ENCODE peak calls at places on chromosomes 1 and 21, in five cellular contexts. O, A, M, F and J are unnamed samples.
A peak's percentile ranks its signal among the peaks of the same experiment; 100 is the strongest.

GRCh38 chr21:38669186-38669585 is 136.5 kb upstream of the ETS2 start:
- DNase-seq in O (no peak), A (peak; percentile 42), M (peak; percentile 24), F (peak; percentile 60), J (no peak)

GRCh38 chr21:22691643-22692042 is 1693.4 kb downstream of the NCAM2 start:
- DNase-seq in O (no peak), A (no peak), M (no peak), F (no peak), J (no peak)

GRCh38 chr1:39210649-39211048 is 6.2 kb downstream of the MACF1 start:
- DNase-seq in O (no peak), A (no peak), M (no peak), F (no peak), J (no peak)

GRCh38 chr1:187237542-187237941 is 408.8 kb downstream of the PLA2G4A start:
- DNase-seq in O (no peak), A (no peak), M (no peak), F (no peak), J (no peak)

GRCh38 chr1:164625004-164625617 is 66.1 kb downstream of the PBX1 start:
- DNase-seq in O (no peak), A (no peak), M (no peak), F (peak; percentile 51), J (no peak)

GRCh38 chr1:9591669-9592509 is 3.2 kb downstream of the TMEM201 start:
- DNase-seq in O (no peak), A (peak; percentile 74), M (no peak), F (peak; percentile 27), J (peak; percentile 63)

GRCh38 chr21:15272171-15272570 is 207.4 kb upstream of the NRIP1 start:
- DNase-seq in O (no peak), A (no peak), M (no peak), F (no peak), J (no peak)

GRCh38 chr1:160664573-160665051 is 17.8 kb upstream of the SLAMF1 start:
- DNase-seq in O (no peak), A (no peak), M (peak; percentile 33), F (no peak), J (no peak)

GRCh38 chr1:80468356-80468755 is 1332.4 kb upstream of the ADGRL2 start:
- DNase-seq in O (no peak), A (no peak), M (no peak), F (no peak), J (no peak)

GRCh38 chr1:30718091-30718635 is 5.2 kb downstream of the MATN1 start:
- DNase-seq in O (peak; percentile 99), A (peak; percentile 94), M (peak; percentile 99), F (peak; percentile 100), J (peak; percentile 100)

GRCh38 chr1:232628335-232629214 is 1.4 kb downstream of the SIPA1L2 start:
- DNase-seq in O (no peak), A (peak; percentile 16), M (no peak), F (no peak), J (no peak)

GRCh38 chr1:33683913-33684312 is 180.0 kb upstream of the HMGB4 start:
- DNase-seq in O (no peak), A (peak; percentile 87), M (no peak), F (no peak), J (no peak)

GRCh38 chr1:206581571-206581981 is 30.7 kb downstream of the EIF2D start:
- DNase-seq in O (no peak), A (no peak), M (peak; percentile 54), F (no peak), J (peak; percentile 65)

GRCh38 chr1:105652109-105652508 is 1404.4 kb upstream of the PRMT6 start:
- DNase-seq in O (no peak), A (no peak), M (no peak), F (no peak), J (no peak)
- TF ChIP-seq CTCF in O (no peak), A (no peak), M (no peak), F (no peak), J (no peak)

GRCh38 chr1:211183924-211184323 is 50.0 kb upstream of the KCNH1 start:
- DNase-seq in O (no peak), A (no peak), M (no peak), F (no peak), J (no peak)
- TF ChIP-seq POLR2AphosphoS5 in O (no peak), A (no peak), M (no peak), F (no peak), J (no peak)

GRCh38 chr1:119631433-119632102 is 16.5 kb downstream of the ZNF697 start:
- DNase-seq in O (peak; percentile 96), A (peak; percentile 96), M (peak; percentile 84), F (peak; percentile 78), J (peak; percentile 79)
- H3K4me1 ChIP-seq in O (peaks cover 47% of the 10 kb centered on the region), A (peaks cover 22% of the 10 kb centered on the region), M (peaks cover 26% of the 10 kb centered on the region), F (peaks cover 19% of the 10 kb centered on the region), J (peaks cover 47% of the 10 kb centered on the region)

DNA sequence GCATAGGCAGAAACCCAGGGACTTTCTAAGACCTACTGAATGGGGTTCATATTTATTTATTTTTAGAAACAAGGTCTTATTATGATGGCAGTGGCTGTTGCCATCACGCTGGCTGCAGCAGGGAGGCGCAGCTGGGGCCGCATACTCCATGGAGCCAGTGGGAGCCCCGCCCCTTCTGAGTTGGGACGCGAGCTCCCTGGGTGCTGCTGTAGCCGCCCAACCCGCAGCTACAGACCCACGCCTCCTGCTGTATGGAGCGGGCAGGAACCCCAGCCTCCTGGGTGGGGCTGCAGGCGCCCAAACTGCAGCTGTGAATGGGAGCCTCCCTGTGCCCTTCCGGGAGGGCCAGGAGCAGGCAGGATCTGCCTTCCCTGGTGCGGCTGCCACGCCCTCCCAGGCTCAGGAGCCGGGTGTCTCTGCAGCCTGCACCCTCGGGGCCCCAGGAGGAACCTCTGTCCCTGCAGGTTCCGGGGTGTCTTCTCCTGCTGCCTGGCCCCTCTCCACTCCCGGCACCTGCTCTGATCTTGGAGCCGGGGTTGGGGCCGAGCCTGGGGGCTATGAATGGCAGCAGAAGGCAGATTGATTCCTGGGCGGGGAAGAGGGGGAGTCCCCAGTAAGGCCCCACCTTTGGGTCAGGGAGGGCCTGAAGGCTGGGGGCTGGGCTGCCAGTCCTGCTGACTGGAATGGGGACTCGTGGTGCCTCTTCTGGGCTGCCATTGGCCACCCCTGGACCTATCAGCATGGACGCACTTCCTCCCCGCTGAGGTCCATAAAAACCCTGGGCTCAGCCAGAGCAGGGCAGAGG is 66.5 kb upstream of the LRRN2 start:
- DNase-seq in O (no peak), A (no peak), M (peak; percentile 83), F (peak; percentile 61), J (peak; percentile 66)
- TF ChIP-seq CTCF in O (no peak), A (no peak), M (peak; percentile 50), F (no peak), J (no peak)

GRCh38 chr1:18557621-18558465 is 72.8 kb upstream of the PAX7 start:
- DNase-seq in O (no peak), A (no peak), M (peak; percentile 16), F (peak; percentile 83), J (peak; percentile 59)
- TF ChIP-seq POLR2AphosphoS5 in O (no peak), A (no peak), M (no peak), F (no peak), J (no peak)

GRCh38 chr1:27438621-27439061 is 46.2 kb downstream of the GPR3 start:
- DNase-seq in O (no peak), A (no peak), M (no peak), F (no peak), J (no peak)

GRCh38 chr1:27439150-27439549 is 46.7 kb downstream of the GPR3 start:
- DNase-seq in O (no peak), A (no peak), M (no peak), F (no peak), J (no peak)

GRCh38 chr1:27435566-27436203 is 43.3 kb downstream of the GPR3 start:
- DNase-seq in O (no peak), A (no peak), M (no peak), F (no peak), J (no peak)

GRCh38 chr1:27430903-27431653 is 38.7 kb downstream of the GPR3 start:
- DNase-seq in O (no peak), A (no peak), M (no peak), F (no peak), J (peak; percentile 47)

DNA sequence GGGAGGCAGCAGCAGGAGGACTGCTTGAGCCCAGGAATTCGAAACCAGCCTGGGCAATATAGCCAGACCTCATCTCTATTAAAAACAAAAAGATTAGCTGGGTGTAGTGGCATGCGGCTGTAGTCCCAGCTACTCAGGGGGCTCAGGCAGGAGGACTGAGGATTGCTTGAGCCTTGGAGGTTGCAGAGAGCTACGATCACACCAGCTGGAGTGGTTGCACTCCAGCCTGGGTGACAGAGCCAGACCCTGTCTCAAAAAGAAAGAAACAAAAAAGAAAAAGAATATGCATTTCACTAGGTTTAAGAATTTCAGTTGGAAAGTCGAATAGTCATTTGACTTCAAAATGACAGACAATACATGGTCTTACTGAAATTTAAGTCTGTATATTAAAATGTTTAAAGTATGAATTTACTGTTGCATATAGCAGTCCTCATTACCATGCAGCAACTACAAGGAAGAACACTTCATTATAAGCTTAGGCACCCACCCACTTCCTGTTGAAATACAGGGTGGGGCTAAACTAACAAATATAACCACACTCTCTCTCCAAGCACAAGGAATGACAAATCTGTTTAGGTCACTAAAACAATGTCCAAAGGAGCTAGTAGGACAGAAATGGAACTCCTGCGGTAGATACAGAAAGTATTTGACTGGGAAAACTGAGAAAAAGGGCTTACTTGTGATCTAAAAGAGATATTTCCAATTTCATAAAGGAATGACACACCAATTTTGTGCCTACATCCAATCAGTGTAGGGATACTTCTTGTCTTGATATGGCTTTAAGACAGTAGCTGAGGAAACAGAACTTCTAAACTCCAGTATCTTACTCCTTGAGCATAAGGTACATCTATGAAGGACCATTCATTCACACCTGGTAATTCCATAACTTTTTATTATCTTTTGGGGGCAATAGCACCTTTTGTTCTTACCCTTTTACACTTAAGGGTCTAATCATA is 44.1 kb downstream of the GPR3 start:
- DNase-seq in O (no peak), A (no peak), M (peak; percentile 38), F (no peak), J (peak; percentile 63)
- H3K4me1 ChIP-seq in O (peaks cover 84% of the 10 kb centered on the region), A (peaks cover 23% of the 10 kb centered on the region), M (peaks cover 80% of the 10 kb centered on the region), F (peaks cover 36% of the 10 kb centered on the region), J (peaks cover 91% of the 10 kb centered on the region)

DNA sequence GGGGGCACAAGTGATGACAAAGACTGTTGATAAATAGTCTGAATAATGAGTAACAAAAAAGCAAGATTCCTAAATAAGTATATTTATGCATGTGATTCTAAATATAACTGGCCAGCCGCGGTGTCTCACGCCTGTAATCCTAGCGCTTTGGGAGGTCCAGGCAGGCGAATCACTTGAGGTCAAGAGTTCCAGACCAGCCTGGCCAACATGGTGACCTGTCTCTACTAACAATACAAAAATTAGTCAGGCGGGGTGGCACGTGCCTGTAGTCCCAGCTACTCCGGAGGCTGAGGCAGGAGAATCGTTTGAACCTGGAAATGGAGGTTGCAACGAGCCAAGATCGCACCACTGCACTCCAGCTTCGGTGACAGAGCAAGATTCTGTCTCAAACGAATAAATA is 161.5 kb downstream of the TOMM20 start:
- DNase-seq in O (peak; percentile 52), A (no peak), M (no peak), F (no peak), J (no peak)
- TF ChIP-seq CTCF in O (no peak), A (no peak), M (no peak), F (no peak), J (no peak)

GRCh38 chr1:197146108-197147095 is at the start of gene ASPM:
- DNase-seq in O (peak; percentile 97), A (peak; percentile 92), M (peak; percentile 95), F (peak; percentile 98), J (peak; percentile 95)
- TF ChIP-seq POLR2AphosphoS5 in O (no peak), A (peak; percentile 46), M (no peak), F (peak; percentile 77), J (no peak)

DNA sequence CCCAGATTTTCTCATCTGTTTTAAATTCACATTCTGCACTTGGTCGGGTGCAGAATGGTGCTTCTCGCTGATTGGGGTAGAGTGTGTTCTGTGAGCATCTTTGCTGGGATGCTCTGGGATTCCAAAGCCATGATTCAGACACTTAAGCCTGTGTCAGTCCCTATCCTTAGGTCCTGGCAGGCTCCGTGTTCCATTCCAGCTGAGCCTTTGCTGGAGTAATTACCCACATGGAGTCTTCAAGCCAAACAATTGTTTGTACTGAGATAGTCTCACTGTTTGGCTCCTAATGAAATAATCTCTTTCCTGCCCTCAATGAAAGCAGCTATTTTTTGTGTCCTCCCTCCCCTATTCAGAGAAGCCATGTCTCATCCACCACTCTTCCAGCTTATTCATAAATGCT is 18.7 kb downstream of the SMAP2 start:
- DNase-seq in O (no peak), A (no peak), M (no peak), F (no peak), J (no peak)
- H3K4me1 ChIP-seq in O (peaks cover 12% of the 10 kb centered on the region), A (peaks cover 15% of the 10 kb centered on the region), M (peaks cover 89% of the 10 kb centered on the region), F (no peaks in the 10 kb centered on the region), J (peaks cover 85% of the 10 kb centered on the region)